ENCODE peak calls at places on chromosomes 13 and 19, in five cellular contexts. R is Peyer's patch, N is GM12878, T is aorta, L is heart right ventricle. F is an unnamed sample. For H3K27me3, the result is how much of the 10 kb centered on the place peaks cover.

GRCh38 chr13:49292742-49293498 is 45.2 kb downstream of the CDADC1 start:
- DNase-seq in R (no peak), N (no peak), T (peak), L (peak), F (peak)

GRCh38 chr13:73388586-73388985 is 329.8 kb downstream of the KLF5 start:
- DNase-seq in R (no peak), N (no peak), T (no peak), L (no peak), F (no peak)

GRCh38 chr13:82681535-82681934 is 1200.7 kb downstream of the SLITRK1 start:
- DNase-seq in R (no peak), N (no peak), T (no peak), L (no peak), F (no peak)

GRCh38 chr13:29543230-29544215 is 52.0 kb downstream of the SLC7A1 start:
- DNase-seq in R (peak), N (peak), T (no peak), L (no peak), F (peak)

GRCh38 chr13:51311957-51312520 is 27.5 kb upstream of the SERPINE3 start:
- DNase-seq in R (no peak), N (no peak), T (no peak), L (no peak), F (no peak)

GRCh38 chr13:42539670-42540069 is 34.3 kb upstream of the TNFSF11 start:
- DNase-seq in R (no peak), N (no peak), T (no peak), L (no peak), F (no peak)

GRCh38 chr19:30670011-30670329 is 297.8 kb downstream of the ZNF536 start:
- DNase-seq in R (no peak), N (no peak), T (no peak), L (no peak), F (no peak)

GRCh38 chr19:10553943-10554381 is 10.3 kb downstream of the ATG4D start:
- DNase-seq in R (no peak), N (peak), T (peak), L (no peak), F (no peak)

GRCh38 chr13:20401958-20402856 is 123.5 kb downstream of the CRYL1 start:
- DNase-seq in R (no peak), N (no peak), T (no peak), L (no peak), F (no peak)

GRCh38 chr13:92315265-92315664 is 911.3 kb upstream of the GPC6 start:
- DNase-seq in R (no peak), N (peak), T (no peak), L (no peak), F (no peak)

GRCh38 chr19:33905937-33906577 is 109.4 kb downstream of the KCTD15 start:
- DNase-seq in R (peak), N (no peak), T (peak), L (peak), F (no peak)

GRCh38 chr19:13302521-13303270 is 152.5 kb downstream of the IER2 start:
- DNase-seq in R (no peak), N (no peak), T (no peak), L (no peak), F (peak)

GRCh38 chr13:42071667-42072419 is 23.4 kb downstream of the DGKH start:
- DNase-seq in R (no peak), N (no peak), T (no peak), L (no peak), F (no peak)

GRCh38 chr19:15701757-15702589 is 25.9 kb upstream of the OR10H2 start:
- DNase-seq in R (peak), N (no peak), T (no peak), L (no peak), F (no peak)

GRCh38 chr13:113040597-113041292 is 64.8 kb upstream of the F7 start:
- DNase-seq in R (no peak), N (no peak), T (no peak), L (no peak), F (no peak)

GRCh38 chr13:97302611-97303010 is 80.5 kb downstream of the MBNL2 start:
- DNase-seq in R (no peak), N (no peak), T (no peak), L (no peak), F (no peak)

GRCh38 chr13:79682164-79682563 is 201.2 kb downstream of the NDFIP2 start:
- DNase-seq in R (no peak), N (no peak), T (no peak), L (no peak), F (no peak)

GRCh38 chr19:47390533-47391488 is 28.5 kb downstream of the MEIS3 start:
- DNase-seq in R (no peak), N (no peak), T (no peak), L (no peak), F (no peak)

GRCh38 chr13:24135674-24136300 is 24.7 kb upstream of the SPATA13 start:
- DNase-seq in R (no peak), N (no peak), T (no peak), L (no peak), F (peak)

GRCh38 chr19:54352546-54352945 is 12.2 kb downstream of the LAIR1 start:
- DNase-seq in R (no peak), N (no peak), T (no peak), L (no peak), F (no peak)

GRCh38 chr19:39805120-39805519 is 26.5 kb downstream of the LEUTX start:
- DNase-seq in R (no peak), N (no peak), T (no peak), L (no peak), F (no peak)

GRCh38 chr13:76425930-76426329 is 460.3 kb downstream of the KCTD12 start:
- DNase-seq in R (no peak), N (no peak), T (no peak), L (peak), F (peak)

GRCh38 chr13:41398494-41399190 is 58.7 kb upstream of the RGCC start:
- DNase-seq in R (no peak), N (no peak), T (no peak), L (no peak), F (peak)

GRCh38 chr13:37656247-37656940 is 57.8 kb upstream of the POSTN start:
- DNase-seq in R (no peak), N (no peak), T (peak), L (no peak), F (peak)

GRCh38 chr13:101703838-101704237 is 251.4 kb downstream of the ITGBL1 start:
- DNase-seq in R (no peak), N (no peak), T (no peak), L (no peak), F (no peak)

GRCh38 chr19:33678796-33679195 is 57.0 kb downstream of the CHST8 start:
- DNase-seq in R (no peak), N (no peak), T (no peak), L (no peak), F (no peak)

GRCh38 chr19:53881482-53882390 is at the start of gene PRKCG:
- DNase-seq in R (peak), N (no peak), T (peak), L (no peak), F (no peak)

GRCh38 chr19:570315-570714 is 2.1 kb upstream of the BSG start:
- DNase-seq in R (no peak), N (no peak), T (no peak), L (no peak), F (no peak)

GRCh38 chr13:41621716-41622508 is 164.6 kb downstream of the RGCC start:
- DNase-seq in R (no peak), N (no peak), T (no peak), L (no peak), F (no peak)

GRCh38 chr13:75907044-75907443 is 270.9 kb downstream of the LMO7 start:
- DNase-seq in R (no peak), N (no peak), T (no peak), L (no peak), F (no peak)

DNA sequence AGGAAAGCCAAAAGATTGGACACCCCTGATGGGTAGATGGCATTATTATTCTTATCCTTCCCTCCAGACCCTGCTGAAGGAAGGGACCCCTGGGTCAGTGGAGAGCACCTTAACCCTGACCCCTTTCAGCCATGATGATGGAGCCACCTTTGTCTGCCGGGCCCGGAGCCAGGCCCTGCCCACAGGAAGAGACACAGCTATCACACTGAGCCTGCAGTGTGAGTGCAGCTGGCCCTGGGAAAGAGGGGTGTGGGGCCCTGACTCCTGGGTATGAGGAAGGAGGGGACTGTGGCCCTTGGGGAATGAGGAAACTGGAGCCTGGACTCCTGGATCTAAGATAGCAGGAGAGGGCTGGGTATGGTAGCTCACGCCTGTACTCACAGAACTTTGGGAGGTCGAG is 2.7 kb downstream of the KIRREL2 start:
- DNase-seq in R (no peak), N (no peak), T (no peak), L (no peak), F (no peak)
- H3K27me3 ChIP-seq in R (under half), N (under half), T (under half), L (under half), F (under half)

DNA sequence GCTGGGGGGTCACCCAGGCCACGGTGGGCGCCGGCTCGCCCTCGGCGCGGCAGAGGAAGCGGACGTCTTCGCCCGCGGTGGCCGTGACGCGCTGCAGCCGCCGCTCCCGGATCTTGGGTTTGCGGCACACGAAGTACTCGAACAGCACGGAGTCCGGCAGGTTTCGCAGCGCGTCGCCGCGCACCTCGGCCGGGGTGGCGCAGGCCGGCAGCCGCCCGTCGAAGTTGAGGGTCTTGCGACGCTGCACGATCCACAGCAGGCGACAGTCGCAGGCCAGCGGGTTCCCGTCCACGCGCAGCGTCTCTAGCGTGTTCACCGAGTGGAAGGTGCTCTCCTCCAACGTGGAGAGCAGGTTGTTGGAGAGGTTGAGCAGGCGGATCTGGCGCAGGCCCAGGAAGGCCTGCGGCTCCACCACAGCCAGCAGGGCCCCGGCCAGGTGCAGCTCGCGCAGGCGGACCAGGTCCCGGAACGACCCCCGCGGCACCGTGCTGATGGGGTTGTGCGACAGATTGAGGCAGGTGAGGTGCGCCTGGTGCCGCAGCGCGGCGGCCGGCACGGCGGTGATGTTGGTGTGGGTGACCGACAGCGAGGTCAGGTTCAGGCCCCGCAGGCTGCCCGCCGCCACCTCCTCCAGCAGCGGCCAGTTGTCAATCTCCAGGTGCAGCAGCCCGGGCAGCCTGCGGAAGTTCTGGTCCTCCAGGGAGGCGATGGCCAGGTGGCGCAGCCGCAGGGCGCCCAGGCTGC is 8.6 kb upstream of the PEAK3 start:
- DNase-seq in R (no peak), N (no peak), T (peak), L (no peak), F (no peak)
- H3K4me3 ChIP-seq in R (peak), N (peak), T (no peak), L (peak), F (no peak)

GRCh38 chr19:29413435-29413834 is 112.4 kb upstream of the VSTM2B start:
- DNase-seq in R (no peak), N (no peak), T (no peak), L (no peak), F (no peak)
- H3K27me3 ChIP-seq in R (under half), N (under half), T (under half), L (under half), F (under half)

GRCh38 chr13:109415057-109415456 is 371.3 kb downstream of the IRS2 start:
- DNase-seq in R (no peak), N (no peak), T (no peak), L (no peak), F (no peak)
- H3K4me3 ChIP-seq in R (no peak), N (no peak), T (no peak), L (no peak), F (no peak)

DNA sequence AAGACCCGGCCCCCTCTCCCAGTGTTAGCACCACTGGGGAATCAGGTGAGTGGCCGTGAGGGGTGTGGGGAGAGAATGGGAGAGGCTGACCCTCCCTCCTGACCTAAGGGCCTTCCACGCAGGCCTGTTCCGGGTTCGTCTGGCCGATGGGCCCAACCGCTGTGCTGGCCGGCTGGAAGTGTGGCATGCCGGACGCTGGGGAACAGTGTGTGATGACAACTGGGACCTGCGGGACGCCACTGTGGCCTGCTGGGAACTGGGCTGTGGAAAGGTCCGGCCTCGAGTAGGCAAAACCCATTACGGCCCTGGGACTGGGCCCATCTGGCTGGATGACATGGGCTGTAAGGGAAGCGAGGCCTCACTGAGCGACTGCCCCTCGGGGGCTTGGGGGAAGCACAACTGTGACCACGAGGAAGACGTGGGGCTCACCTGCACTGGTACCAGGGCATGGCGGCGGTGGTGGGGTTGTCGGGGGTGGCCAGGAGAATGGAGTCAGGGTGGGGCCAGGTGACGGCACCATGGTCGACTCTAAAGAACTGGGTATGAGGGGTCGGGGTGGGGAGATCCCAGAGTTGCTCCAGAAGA is 12.2 kb downstream of the SSC5D start:
- DNase-seq in R (no peak), N (no peak), T (peak), L (no peak), F (no peak)
- H3K27me3 ChIP-seq in R (under half), N (under half), T (under half), L (under half), F (under half)

GRCh38 chr19:4877753-4878490 is 10.5 kb upstream of the PLIN3 start:
- DNase-seq in R (no peak), N (no peak), T (peak), L (no peak), F (no peak)
- H3K4me3 ChIP-seq in R (no peak), N (no peak), T (no peak), L (no peak), F (no peak)

GRCh38 chr19:4288091-4288777 is 9.2 kb downstream of the SHD start:
- DNase-seq in R (no peak), N (no peak), T (no peak), L (no peak), F (no peak)

GRCh38 chr19:4295972-4296771 is 6.0 kb downstream of the TMIGD2 start:
- DNase-seq in R (no peak), N (no peak), T (no peak), L (no peak), F (peak)

GRCh38 chr19:4294389-4294788 is 7.8 kb downstream of the TMIGD2 start:
- DNase-seq in R (no peak), N (no peak), T (no peak), L (no peak), F (no peak)

GRCh38 chr19:4292515-4292914 is 9.7 kb downstream of the TMIGD2 start:
- DNase-seq in R (no peak), N (no peak), T (no peak), L (no peak), F (no peak)

GRCh38 chr19:4291200-4291732 is 10.9 kb downstream of the TMIGD2 start:
- DNase-seq in R (no peak), N (no peak), T (no peak), L (no peak), F (no peak)
- H3K27me3 ChIP-seq in R (under half), N (under half), T (under half), L (under half), F (under half)

GRCh38 chr13:105998233-105998550 is 537.3 kb downstream of the EFNB2 start:
- DNase-seq in R (no peak), N (no peak), T (no peak), L (no peak), F (no peak)

GRCh38 chr13:105991622-105992254 is 543.7 kb downstream of the EFNB2 start:
- DNase-seq in R (no peak), N (no peak), T (no peak), L (no peak), F (peak)

GRCh38 chr13:105994340-105994739 is 541.1 kb downstream of the EFNB2 start:
- DNase-seq in R (no peak), N (no peak), T (no peak), L (no peak), F (no peak)

GRCh38 chr13:105997436-105998232 is 537.8 kb downstream of the EFNB2 start:
- DNase-seq in R (no peak), N (no peak), T (no peak), L (no peak), F (no peak)

DNA sequence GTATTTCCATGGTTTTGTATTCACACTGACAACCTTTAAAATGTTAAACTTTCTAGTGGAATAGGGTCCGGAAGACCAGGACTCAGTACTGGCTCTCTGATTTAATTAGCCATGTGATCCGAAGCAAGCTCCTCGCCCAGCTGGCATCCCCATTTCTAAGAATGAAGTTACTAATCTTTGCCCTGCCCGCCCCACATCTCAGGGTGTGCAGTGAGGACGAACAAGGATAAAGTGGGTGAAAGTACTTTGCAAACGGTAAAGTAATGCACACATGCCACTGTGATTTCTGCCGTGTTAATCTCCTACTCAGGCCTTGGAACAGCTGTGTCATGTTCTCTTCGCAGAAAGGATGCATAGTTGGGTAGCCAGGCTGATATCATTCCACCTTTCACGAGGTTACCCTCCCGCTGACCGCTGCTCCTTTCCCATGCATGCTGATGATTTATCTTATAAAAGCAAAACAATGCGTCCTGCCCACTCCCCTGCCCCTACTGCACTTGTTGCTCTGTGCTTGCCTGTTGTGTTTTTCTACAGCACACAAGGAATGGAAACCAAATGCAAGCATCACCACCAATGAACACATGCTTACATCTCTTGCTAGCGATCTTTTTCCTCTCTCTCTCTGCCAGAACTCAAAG is 539.0 kb downstream of the EFNB2 start:
- DNase-seq in R (no peak), N (no peak), T (no peak), L (no peak), F (no peak)
- H3K4me3 ChIP-seq in R (no peak), N (no peak), T (no peak), L (no peak), F (no peak)

DNA sequence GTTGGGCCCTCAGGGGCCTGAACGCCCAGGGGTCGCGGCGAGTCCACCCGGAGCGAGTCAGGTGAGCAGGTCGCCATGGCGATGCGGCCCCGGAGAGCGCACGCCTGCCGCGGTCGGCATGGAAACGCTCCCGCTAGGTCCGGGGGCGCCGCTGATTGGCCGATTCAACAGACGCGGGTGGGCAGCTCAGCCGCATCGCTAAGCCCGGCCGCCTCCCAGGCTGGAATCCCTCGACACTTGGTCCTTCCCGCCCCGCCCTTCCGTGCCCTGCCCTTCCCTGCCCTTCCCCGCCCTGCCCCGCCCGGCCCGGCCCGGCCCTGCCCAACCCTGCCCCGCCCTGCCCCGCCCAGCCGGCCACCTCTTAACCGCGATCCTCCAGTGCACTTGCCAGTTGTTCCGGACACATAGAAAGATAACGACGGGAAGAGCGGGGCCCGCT is at the start of gene CCNA1:
- DNase-seq in R (no peak), N (no peak), T (peak), L (peak), F (peak)
- H3K27me3 ChIP-seq in R (under half), N (under half), T (under half), L (under half), F (under half)

F was measured in MG63.